ENCODE peak calls at places on chromosomes 16 and 17, in nine cellular contexts. One of them, this sample, is unnamed.
A peak's percentile ranks its signal among the peaks of the same experiment; 100 is the strongest.

GRCh38 chr17:66240630-66241029 is 11.4 kb upstream of the APOH start:
- DNase-seq in left lung: no peak
- DNase-seq in Calu3: no peak
- DNase-seq in lower lobe of right lung: no peak
- DNase-seq in left ventricle myocardium inferior: no peak
- DNase-seq in HFF-Myc: peak; percentile 12
- DNase-seq in cardiac muscle cell: no peak
- DNase-seq in CD4-positive, alpha-beta T cell: no peak
- DNase-seq in AG09309: peak; percentile 24
- DNase-seq in this sample: no peak

GRCh38 chr17:46866747-46867146 is 15.4 kb downstream of the WNT9B start:
- DNase-seq in HFF-Myc: no peak
- DNase-seq in left lung: no peak
- DNase-seq in Calu3: no peak
- DNase-seq in left ventricle myocardium inferior: no peak
- DNase-seq in CD4-positive, alpha-beta T cell: no peak
- DNase-seq in cardiac muscle cell: no peak
- DNase-seq in AG09309: no peak
- DNase-seq in lower lobe of right lung: no peak
- DNase-seq in this sample: no peak

GRCh38 chr17:29617125-29617480 is 5.6 kb downstream of the CORO6 start:
- DNase-seq in AG09309: no peak
- DNase-seq in CD4-positive, alpha-beta T cell: peak; percentile 83
- DNase-seq in lower lobe of right lung: peak; percentile 88
- DNase-seq in cardiac muscle cell: peak; percentile 71
- DNase-seq in Calu3: peak; percentile 86
- DNase-seq in left ventricle myocardium inferior: peak; percentile 72
- DNase-seq in left lung: peak; percentile 95
- DNase-seq in HFF-Myc: no peak
- DNase-seq in this sample: peak; percentile 65

GRCh38 chr17:61248399-61248798 is 151.2 kb upstream of the TBX2 start:
- DNase-seq in Calu3: no peak
- DNase-seq in lower lobe of right lung: no peak
- DNase-seq in left lung: no peak
- DNase-seq in cardiac muscle cell: no peak
- DNase-seq in AG09309: no peak
- DNase-seq in HFF-Myc: no peak
- DNase-seq in left ventricle myocardium inferior: no peak
- DNase-seq in CD4-positive, alpha-beta T cell: no peak
- DNase-seq in this sample: no peak

GRCh38 chr17:31586946-31587345 is 195.5 kb downstream of the RAB11FIP4 start:
- DNase-seq in lower lobe of right lung: no peak
- DNase-seq in HFF-Myc: no peak
- DNase-seq in CD4-positive, alpha-beta T cell: no peak
- DNase-seq in left ventricle myocardium inferior: no peak
- DNase-seq in Calu3: no peak
- DNase-seq in AG09309: no peak
- DNase-seq in left lung: no peak
- DNase-seq in cardiac muscle cell: no peak
- DNase-seq in this sample: peak; percentile 31

GRCh38 chr16:10906914-10907756 is 30.1 kb downstream of the CIITA start:
- DNase-seq in CD4-positive, alpha-beta T cell: no peak
- DNase-seq in HFF-Myc: no peak
- DNase-seq in lower lobe of right lung: peak; percentile 75
- DNase-seq in AG09309: no peak
- DNase-seq in Calu3: no peak
- DNase-seq in cardiac muscle cell: no peak
- DNase-seq in left lung: peak; percentile 83
- DNase-seq in left ventricle myocardium inferior: peak; percentile 59
- DNase-seq in this sample: no peak

GRCh38 chr16:10923146-10923649 is 19.1 kb downstream of the DEXI start:
- DNase-seq in HFF-Myc: no peak
- DNase-seq in AG09309: no peak
- DNase-seq in CD4-positive, alpha-beta T cell: no peak
- DNase-seq in cardiac muscle cell: no peak
- DNase-seq in Calu3: no peak
- DNase-seq in left ventricle myocardium inferior: no peak
- DNase-seq in left lung: no peak
- DNase-seq in lower lobe of right lung: no peak
- DNase-seq in this sample: no peak

GRCh38 chr16:16042076-16042475 is 92.7 kb downstream of the ABCC1 start:
- DNase-seq in HFF-Myc: peak; percentile 71
- DNase-seq in CD4-positive, alpha-beta T cell: no peak
- DNase-seq in left lung: no peak
- DNase-seq in AG09309: peak; percentile 68
- DNase-seq in lower lobe of right lung: peak; percentile 58
- DNase-seq in Calu3: no peak
- DNase-seq in left ventricle myocardium inferior: peak; percentile 53
- DNase-seq in cardiac muscle cell: peak; percentile 49
- DNase-seq in this sample: peak; percentile 97

GRCh38 chr16:87002717-87003413 is 314.3 kb downstream of the C16orf95 start:
- DNase-seq in CD4-positive, alpha-beta T cell: no peak
- DNase-seq in lower lobe of right lung: no peak
- DNase-seq in left ventricle myocardium inferior: no peak
- DNase-seq in left lung: no peak
- DNase-seq in cardiac muscle cell: no peak
- DNase-seq in AG09309: peak; percentile 29
- DNase-seq in HFF-Myc: no peak
- DNase-seq in Calu3: no peak
- DNase-seq in this sample: peak; percentile 45

GRCh38 chr16:72137380-72138063 is 34.4 kb downstream of the PMFBP1 start:
- DNase-seq in left lung: peak; percentile 63
- DNase-seq in HFF-Myc: no peak
- DNase-seq in left ventricle myocardium inferior: no peak
- DNase-seq in CD4-positive, alpha-beta T cell: no peak
- DNase-seq in lower lobe of right lung: no peak
- DNase-seq in cardiac muscle cell: no peak
- DNase-seq in Calu3: no peak
- DNase-seq in AG09309: no peak
- DNase-seq in this sample: no peak

GRCh38 chr16:50202926-50203624 is 50.0 kb downstream of the TENT4B start:
- DNase-seq in left ventricle myocardium inferior: no peak
- DNase-seq in HFF-Myc: peak; percentile 91
- DNase-seq in AG09309: peak; percentile 97
- DNase-seq in Calu3: peak; percentile 55
- DNase-seq in cardiac muscle cell: peak; percentile 29
- DNase-seq in lower lobe of right lung: no peak
- DNase-seq in CD4-positive, alpha-beta T cell: no peak
- DNase-seq in left lung: no peak
- DNase-seq in this sample: peak; percentile 96

GRCh38 chr17:40577611-40578065 is 12.4 kb upstream of the CCR7 start:
- DNase-seq in cardiac muscle cell: no peak
- DNase-seq in left lung: no peak
- DNase-seq in left ventricle myocardium inferior: no peak
- DNase-seq in AG09309: no peak
- DNase-seq in HFF-Myc: no peak
- DNase-seq in Calu3: no peak
- DNase-seq in CD4-positive, alpha-beta T cell: no peak
- DNase-seq in lower lobe of right lung: no peak
- DNase-seq in this sample: no peak

GRCh38 chr17:63946440-63947363 is 14.6 kb upstream of the CD79B start:
- DNase-seq in left ventricle myocardium inferior: no peak
- DNase-seq in CD4-positive, alpha-beta T cell: peak; percentile 35
- DNase-seq in HFF-Myc: no peak
- DNase-seq in AG09309: no peak
- DNase-seq in left lung: peak; percentile 84
- DNase-seq in lower lobe of right lung: peak; percentile 65
- DNase-seq in Calu3: peak; percentile 62
- DNase-seq in cardiac muscle cell: peak; percentile 75
- DNase-seq in this sample: peak; percentile 41

GRCh38 chr16:11848842-11849241 is 2.5 kb downstream of the RSL1D1 start:
- DNase-seq in HFF-Myc: no peak
- DNase-seq in AG09309: no peak
- DNase-seq in CD4-positive, alpha-beta T cell: no peak
- DNase-seq in left lung: no peak
- DNase-seq in lower lobe of right lung: no peak
- DNase-seq in cardiac muscle cell: no peak
- DNase-seq in left ventricle myocardium inferior: no peak
- DNase-seq in Calu3: no peak
- DNase-seq in this sample: peak; percentile 31

GRCh38 chr17:42928714-42929496 is 28.3 kb downstream of the G6PC1 start:
- DNase-seq in HFF-Myc: peak; percentile 48
- DNase-seq in lower lobe of right lung: peak; percentile 53
- DNase-seq in Calu3: peak; percentile 62
- DNase-seq in CD4-positive, alpha-beta T cell: no peak
- DNase-seq in AG09309: peak; percentile 49
- DNase-seq in left ventricle myocardium inferior: no peak
- DNase-seq in left lung: no peak
- DNase-seq in cardiac muscle cell: peak; percentile 70
- DNase-seq in this sample: peak; percentile 92

GRCh38 chr16:84995666-84996065 is 15.7 kb downstream of the ZDHHC7 start:
- DNase-seq in left lung: no peak
- DNase-seq in CD4-positive, alpha-beta T cell: no peak
- DNase-seq in AG09309: no peak
- DNase-seq in Calu3: peak; percentile 52
- DNase-seq in left ventricle myocardium inferior: no peak
- DNase-seq in cardiac muscle cell: no peak
- DNase-seq in lower lobe of right lung: peak; percentile 51
- DNase-seq in HFF-Myc: no peak
- DNase-seq in this sample: no peak

GRCh38 chr16:30063893-30064745 is 1.4 kb upstream of the ALDOA start:
- DNase-seq in Calu3: peak; percentile 68
- DNase-seq in left lung: peak; percentile 88
- DNase-seq in HFF-Myc: no peak
- DNase-seq in CD4-positive, alpha-beta T cell: peak; percentile 67
- DNase-seq in cardiac muscle cell: peak; percentile 87
- DNase-seq in AG09309: no peak
- DNase-seq in left ventricle myocardium inferior: peak; percentile 84
- DNase-seq in lower lobe of right lung: peak; percentile 86
- DNase-seq in this sample: peak; percentile 57

GRCh38 chr16:69267633-69268032 is 43.5 kb upstream of the VPS4A start:
- DNase-seq in cardiac muscle cell: no peak
- DNase-seq in Calu3: no peak
- DNase-seq in left lung: no peak
- DNase-seq in lower lobe of right lung: no peak
- DNase-seq in HFF-Myc: no peak
- DNase-seq in AG09309: no peak
- DNase-seq in CD4-positive, alpha-beta T cell: no peak
- DNase-seq in left ventricle myocardium inferior: no peak
- DNase-seq in this sample: no peak

GRCh38 chr16:47026492-47026891 is 53.0 kb upstream of the DNAJA2 start:
- DNase-seq in lower lobe of right lung: no peak
- DNase-seq in HFF-Myc: no peak
- DNase-seq in left ventricle myocardium inferior: no peak
- DNase-seq in AG09309: no peak
- DNase-seq in cardiac muscle cell: no peak
- DNase-seq in Calu3: no peak
- DNase-seq in CD4-positive, alpha-beta T cell: no peak
- DNase-seq in left lung: no peak
- DNase-seq in this sample: no peak
- TF ChIP-seq CTCF in lower lobe of right lung: no peak
- TF ChIP-seq CTCF in HFF-Myc: no peak
- TF ChIP-seq CTCF in left ventricle myocardium inferior: no peak
- TF ChIP-seq CTCF in AG09309: no peak
- TF ChIP-seq CTCF in cardiac muscle cell: no peak
- TF ChIP-seq CTCF in Calu3: no peak
- TF ChIP-seq CTCF in CD4-positive, alpha-beta T cell: no peak
- TF ChIP-seq CTCF in left lung: no peak
- TF ChIP-seq CTCF in this sample: no peak

GRCh38 chr17:67628580-67629013 is 89.1 kb upstream of the NOL11 start:
- DNase-seq in left lung: no peak
- DNase-seq in left ventricle myocardium inferior: peak; percentile 26
- DNase-seq in CD4-positive, alpha-beta T cell: no peak
- DNase-seq in cardiac muscle cell: no peak
- DNase-seq in AG09309: no peak
- DNase-seq in HFF-Myc: no peak
- DNase-seq in lower lobe of right lung: peak; percentile 61
- DNase-seq in Calu3: no peak
- DNase-seq in this sample: no peak
- TF ChIP-seq CTCF in left lung: no peak
- TF ChIP-seq CTCF in left ventricle myocardium inferior: peak; percentile 36
- TF ChIP-seq CTCF in CD4-positive, alpha-beta T cell: no peak
- TF ChIP-seq CTCF in cardiac muscle cell: peak; percentile 19
- TF ChIP-seq CTCF in AG09309: peak; percentile 32
- TF ChIP-seq CTCF in HFF-Myc: peak; percentile 15
- TF ChIP-seq CTCF in lower lobe of right lung: no peak
- TF ChIP-seq CTCF in Calu3: no peak
- TF ChIP-seq CTCF in this sample: no peak

DNA sequence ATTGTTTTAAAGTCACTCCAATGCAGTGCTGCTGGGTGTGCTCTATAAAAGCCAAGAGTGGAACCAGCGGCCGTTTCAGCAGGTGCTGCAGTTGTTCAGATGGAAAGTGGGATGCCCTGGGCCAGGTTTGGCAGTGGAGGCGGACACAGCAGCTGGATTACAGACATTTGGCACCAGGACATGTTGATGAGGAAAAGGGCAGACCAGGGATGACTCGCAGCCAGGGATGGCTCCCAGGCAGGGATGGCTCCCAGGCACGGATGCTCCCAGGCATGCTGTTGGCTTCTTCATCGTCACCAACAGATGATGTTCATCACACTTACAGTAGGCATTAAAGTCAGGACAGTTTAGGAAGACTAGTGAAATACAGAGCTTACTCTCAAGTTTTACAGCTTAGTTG is 10.0 kb downstream of the GAN start:
- DNase-seq in cardiac muscle cell: no peak
- DNase-seq in lower lobe of right lung: no peak
- DNase-seq in left lung: no peak
- DNase-seq in left ventricle myocardium inferior: no peak
- DNase-seq in HFF-Myc: no peak
- DNase-seq in Calu3: no peak
- DNase-seq in AG09309: no peak
- DNase-seq in CD4-positive, alpha-beta T cell: no peak
- DNase-seq in this sample: no peak
- TF ChIP-seq CTCF in cardiac muscle cell: no peak
- TF ChIP-seq CTCF in lower lobe of right lung: no peak
- TF ChIP-seq CTCF in left lung: no peak
- TF ChIP-seq CTCF in left ventricle myocardium inferior: no peak
- TF ChIP-seq CTCF in HFF-Myc: no peak
- TF ChIP-seq CTCF in Calu3: no peak
- TF ChIP-seq CTCF in AG09309: no peak
- TF ChIP-seq CTCF in CD4-positive, alpha-beta T cell: no peak
- TF ChIP-seq CTCF in this sample: no peak

GRCh38 chr16:57667069-57667525 is 1.0 kb upstream of the ADGRG3 start:
- DNase-seq in left ventricle myocardium inferior: no peak
- DNase-seq in cardiac muscle cell: no peak
- DNase-seq in AG09309: no peak
- DNase-seq in lower lobe of right lung: no peak
- DNase-seq in HFF-Myc: no peak
- DNase-seq in left lung: no peak
- DNase-seq in Calu3: no peak
- DNase-seq in CD4-positive, alpha-beta T cell: no peak
- DNase-seq in this sample: no peak

GRCh38 chr16:57666353-57667068 is 1.6 kb upstream of the ADGRG3 start:
- DNase-seq in lower lobe of right lung: no peak
- DNase-seq in Calu3: no peak
- DNase-seq in left lung: no peak
- DNase-seq in CD4-positive, alpha-beta T cell: no peak
- DNase-seq in cardiac muscle cell: no peak
- DNase-seq in HFF-Myc: no peak
- DNase-seq in AG09309: no peak
- DNase-seq in left ventricle myocardium inferior: no peak
- DNase-seq in this sample: no peak

GRCh38 chr16:57668630-57669475 is 747 bp downstream of the ADGRG3 start:
- DNase-seq in Calu3: no peak
- DNase-seq in HFF-Myc: no peak
- DNase-seq in lower lobe of right lung: no peak
- DNase-seq in CD4-positive, alpha-beta T cell: no peak
- DNase-seq in left lung: peak; percentile 62
- DNase-seq in cardiac muscle cell: no peak
- DNase-seq in AG09309: no peak
- DNase-seq in left ventricle myocardium inferior: no peak
- DNase-seq in this sample: no peak

GRCh38 chr16:57668259-57668563 is at the start of gene ADGRG3:
- DNase-seq in HFF-Myc: no peak
- DNase-seq in AG09309: no peak
- DNase-seq in cardiac muscle cell: no peak
- DNase-seq in CD4-positive, alpha-beta T cell: no peak
- DNase-seq in left ventricle myocardium inferior: no peak
- DNase-seq in Calu3: no peak
- DNase-seq in lower lobe of right lung: no peak
- DNase-seq in left lung: peak; percentile 91
- DNase-seq in this sample: no peak

GRCh38 chr16:57667526-57668258 is 414 bp upstream of the ADGRG3 start:
- DNase-seq in lower lobe of right lung: peak; percentile 85
- DNase-seq in HFF-Myc: no peak
- DNase-seq in Calu3: peak; percentile 34
- DNase-seq in left ventricle myocardium inferior: peak; percentile 34
- DNase-seq in cardiac muscle cell: no peak
- DNase-seq in AG09309: no peak
- DNase-seq in CD4-positive, alpha-beta T cell: no peak
- DNase-seq in left lung: peak; percentile 93
- DNase-seq in this sample: peak; percentile 51
- TF ChIP-seq CTCF in lower lobe of right lung: peak; percentile 30
- TF ChIP-seq CTCF in HFF-Myc: peak; percentile 17
- TF ChIP-seq CTCF in Calu3: peak; percentile 56
- TF ChIP-seq CTCF in left ventricle myocardium inferior: peak; percentile 25
- TF ChIP-seq CTCF in cardiac muscle cell: peak; percentile 16
- TF ChIP-seq CTCF in AG09309: no peak
- TF ChIP-seq CTCF in CD4-positive, alpha-beta T cell: no peak
- TF ChIP-seq CTCF in left lung: no peak
- TF ChIP-seq CTCF in this sample: peak; percentile 11